ENCODE peak calls at places on chromosomes 7 and 10, in five cellular contexts. One of them, this sample, is unnamed.

GRCh38 chr7:44147026-44147881 is 6.1 kb upstream of the MYL7 start:
- DNase-seq in NCI-H774: no peak
- DNase-seq in NCI-H2029: no peak
- DNase-seq in left cardiac atrium: no peak
- DNase-seq in SK-N-DZ: peak
- DNase-seq in this sample: peak

GRCh38 chr7:47026733-47027450 is 555.0 kb downstream of the TNS3 start:
- DNase-seq in NCI-H774: peak
- DNase-seq in NCI-H2029: peak
- DNase-seq in left cardiac atrium: no peak
- DNase-seq in SK-N-DZ: no peak
- DNase-seq in this sample: no peak

GRCh38 chr10:4100324-4100826 is 315.4 kb upstream of the KLF6 start:
- DNase-seq in NCI-H774: no peak
- DNase-seq in NCI-H2029: no peak
- DNase-seq in left cardiac atrium: no peak
- DNase-seq in SK-N-DZ: no peak
- DNase-seq in this sample: no peak

GRCh38 chr7:18004372-18004771 is 23.3 kb downstream of the PRPS1L1 start:
- DNase-seq in NCI-H774: no peak
- DNase-seq in NCI-H2029: no peak
- DNase-seq in left cardiac atrium: no peak
- DNase-seq in SK-N-DZ: no peak
- DNase-seq in this sample: no peak

GRCh38 chr7:25565949-25566348 is 337.7 kb upstream of the NPVF start:
- DNase-seq in NCI-H774: peak
- DNase-seq in NCI-H2029: peak
- DNase-seq in left cardiac atrium: peak
- DNase-seq in SK-N-DZ: peak
- DNase-seq in this sample: peak

GRCh38 chr7:22452142-22452763 is 47.7 kb downstream of the STEAP1B start:
- DNase-seq in NCI-H774: no peak
- DNase-seq in NCI-H2029: no peak
- DNase-seq in left cardiac atrium: peak
- DNase-seq in SK-N-DZ: peak
- DNase-seq in this sample: peak

GRCh38 chr10:71542476-71542875 is 145.8 kb downstream of the CDH23 start:
- DNase-seq in NCI-H774: no peak
- DNase-seq in NCI-H2029: no peak
- DNase-seq in left cardiac atrium: no peak
- DNase-seq in SK-N-DZ: no peak
- DNase-seq in this sample: no peak

GRCh38 chr10:91756286-91756685 is 41.9 kb upstream of the TNKS2 start:
- DNase-seq in NCI-H774: no peak
- DNase-seq in NCI-H2029: no peak
- DNase-seq in left cardiac atrium: no peak
- DNase-seq in SK-N-DZ: no peak
- DNase-seq in this sample: no peak

GRCh38 chr10:106213493-106213892 is 951.0 kb downstream of the SORCS1 start:
- DNase-seq in NCI-H774: no peak
- DNase-seq in NCI-H2029: no peak
- DNase-seq in left cardiac atrium: no peak
- DNase-seq in SK-N-DZ: no peak
- DNase-seq in this sample: no peak

GRCh38 chr7:12638851-12639467 is 48.5 kb upstream of the ARL4A start:
- DNase-seq in NCI-H774: peak
- DNase-seq in NCI-H2029: no peak
- DNase-seq in left cardiac atrium: no peak
- DNase-seq in SK-N-DZ: peak
- DNase-seq in this sample: no peak

GRCh38 chr7:96244992-96245292 is 77.0 kb downstream of the SLC25A13 start:
- DNase-seq in NCI-H774: no peak
- DNase-seq in NCI-H2029: no peak
- DNase-seq in left cardiac atrium: no peak
- DNase-seq in SK-N-DZ: no peak
- DNase-seq in this sample: no peak

GRCh38 chr10:62270020-62270419 is 1.4 kb upstream of the RTKN2 start:
- DNase-seq in NCI-H774: no peak
- DNase-seq in NCI-H2029: no peak
- DNase-seq in left cardiac atrium: no peak
- DNase-seq in SK-N-DZ: no peak
- DNase-seq in this sample: no peak

GRCh38 chr10:102775201-102775972 is 31.6 kb downstream of the WBP1L start:
- DNase-seq in NCI-H774: no peak
- DNase-seq in NCI-H2029: no peak
- DNase-seq in left cardiac atrium: peak
- DNase-seq in SK-N-DZ: no peak
- DNase-seq in this sample: peak

GRCh38 chr10:78416031-78416800 is 382.6 kb downstream of the RPS24 start:
- DNase-seq in NCI-H774: no peak
- DNase-seq in NCI-H2029: no peak
- DNase-seq in left cardiac atrium: no peak
- DNase-seq in SK-N-DZ: no peak
- DNase-seq in this sample: no peak

GRCh38 chr10:20971901-20972300 is 74.8 kb upstream of the NEBL start:
- DNase-seq in NCI-H774: no peak
- DNase-seq in NCI-H2029: no peak
- DNase-seq in left cardiac atrium: no peak
- DNase-seq in SK-N-DZ: no peak
- DNase-seq in this sample: no peak

GRCh38 chr7:80127412-80128150 is 7.0 kb upstream of the GNAI1 start:
- DNase-seq in NCI-H774: peak
- DNase-seq in NCI-H2029: peak
- DNase-seq in left cardiac atrium: no peak
- DNase-seq in SK-N-DZ: no peak
- DNase-seq in this sample: no peak

GRCh38 chr7:259751-260405 is 30.1 kb upstream of the FOXL3 start:
- DNase-seq in NCI-H774: no peak
- DNase-seq in NCI-H2029: no peak
- DNase-seq in left cardiac atrium: peak
- DNase-seq in SK-N-DZ: no peak
- DNase-seq in this sample: no peak

GRCh38 chr7:158265743-158266080 is 321.9 kb downstream of the PTPRN2 start:
- DNase-seq in NCI-H774: no peak
- DNase-seq in NCI-H2029: no peak
- DNase-seq in left cardiac atrium: no peak
- DNase-seq in SK-N-DZ: no peak
- DNase-seq in this sample: no peak

GRCh38 chr7:18558503-18558902 is 63.0 kb downstream of the HDAC9 start:
- DNase-seq in NCI-H774: peak
- DNase-seq in NCI-H2029: no peak
- DNase-seq in left cardiac atrium: no peak
- DNase-seq in SK-N-DZ: no peak
- DNase-seq in this sample: no peak

GRCh38 chr10:2920638-2921037 is 146.7 kb upstream of the PFKP start:
- DNase-seq in NCI-H774: no peak
- DNase-seq in NCI-H2029: peak
- DNase-seq in left cardiac atrium: no peak
- DNase-seq in SK-N-DZ: no peak
- DNase-seq in this sample: no peak

GRCh38 chr10:36574212-36574611 is 551.2 kb upstream of the ANKRD30A start:
- DNase-seq in NCI-H774: no peak
- DNase-seq in NCI-H2029: no peak
- DNase-seq in left cardiac atrium: no peak
- DNase-seq in SK-N-DZ: no peak
- DNase-seq in this sample: no peak

GRCh38 chr10:32445036-32445435 is 904 bp upstream of the CCDC7 start:
- DNase-seq in NCI-H774: no peak
- DNase-seq in NCI-H2029: no peak
- DNase-seq in left cardiac atrium: no peak
- DNase-seq in SK-N-DZ: no peak
- DNase-seq in this sample: no peak

GRCh38 chr7:3117488-3118228 is 74.0 kb upstream of the CARD11 start:
- DNase-seq in NCI-H774: no peak
- DNase-seq in NCI-H2029: no peak
- DNase-seq in left cardiac atrium: no peak
- DNase-seq in SK-N-DZ: no peak
- DNase-seq in this sample: peak

GRCh38 chr7:114297121-114297520 is 117.5 kb upstream of the FOXP2 start:
- DNase-seq in NCI-H774: no peak
- DNase-seq in NCI-H2029: no peak
- DNase-seq in left cardiac atrium: no peak
- DNase-seq in SK-N-DZ: no peak
- DNase-seq in this sample: no peak

GRCh38 chr10:109411897-109412296 is 511.4 kb downstream of the XPNPEP1 start:
- DNase-seq in NCI-H774: no peak
- DNase-seq in NCI-H2029: no peak
- DNase-seq in left cardiac atrium: no peak
- DNase-seq in SK-N-DZ: no peak
- DNase-seq in this sample: no peak

GRCh38 chr7:50679218-50680007 is 103.3 kb downstream of the GRB10 start:
- DNase-seq in NCI-H774: peak
- DNase-seq in NCI-H2029: peak
- DNase-seq in left cardiac atrium: no peak
- DNase-seq in SK-N-DZ: peak
- DNase-seq in this sample: no peak

GRCh38 chr7:99219985-99220384 is 12.1 kb upstream of the KPNA7 start:
- DNase-seq in NCI-H774: no peak
- DNase-seq in NCI-H2029: no peak
- DNase-seq in left cardiac atrium: no peak
- DNase-seq in SK-N-DZ: peak
- DNase-seq in this sample: no peak

GRCh38 chr7:104040666-104041065 is 51.2 kb upstream of the RELN start:
- DNase-seq in NCI-H774: no peak
- DNase-seq in NCI-H2029: peak
- DNase-seq in left cardiac atrium: no peak
- DNase-seq in SK-N-DZ: peak
- DNase-seq in this sample: no peak

GRCh38 chr7:26670841-26671240 is 193.5 kb downstream of the SKAP2 start:
- DNase-seq in NCI-H774: no peak
- DNase-seq in NCI-H2029: no peak
- DNase-seq in left cardiac atrium: no peak
- DNase-seq in SK-N-DZ: no peak
- DNase-seq in this sample: no peak

GRCh38 chr7:25710954-25711353 is 441.0 kb upstream of the NFE2L3 start:
- DNase-seq in NCI-H774: no peak
- DNase-seq in NCI-H2029: no peak
- DNase-seq in left cardiac atrium: no peak
- DNase-seq in SK-N-DZ: no peak
- DNase-seq in this sample: no peak

GRCh38 chr10:2111936-2112335 is 374.6 kb upstream of the ADARB2 start:
- DNase-seq in NCI-H774: no peak
- DNase-seq in NCI-H2029: no peak
- DNase-seq in left cardiac atrium: no peak
- DNase-seq in SK-N-DZ: no peak
- DNase-seq in this sample: no peak

GRCh38 chr10:4283841-4284610 is 499.0 kb upstream of the KLF6 start:
- DNase-seq in NCI-H774: no peak
- DNase-seq in NCI-H2029: no peak
- DNase-seq in left cardiac atrium: peak
- DNase-seq in SK-N-DZ: no peak
- DNase-seq in this sample: no peak

GRCh38 chr7:3260425-3260762 is 40.7 kb upstream of the SDK1 start:
- DNase-seq in NCI-H774: no peak
- DNase-seq in NCI-H2029: no peak
- DNase-seq in left cardiac atrium: no peak
- DNase-seq in SK-N-DZ: no peak
- DNase-seq in this sample: no peak

GRCh38 chr10:3624367-3624766 is 160.6 kb downstream of the KLF6 start:
- DNase-seq in NCI-H774: no peak
- DNase-seq in NCI-H2029: no peak
- DNase-seq in left cardiac atrium: no peak
- DNase-seq in SK-N-DZ: no peak
- DNase-seq in this sample: no peak

GRCh38 chr7:123692471-123692877 is 36.8 kb downstream of the LMOD2 start:
- DNase-seq in NCI-H774: no peak
- DNase-seq in NCI-H2029: no peak
- DNase-seq in left cardiac atrium: no peak
- DNase-seq in SK-N-DZ: no peak
- DNase-seq in this sample: no peak

GRCh38 chr10:28883741-28884443 is 206.6 kb downstream of the BAMBI start:
- DNase-seq in NCI-H774: no peak
- DNase-seq in NCI-H2029: no peak
- DNase-seq in left cardiac atrium: no peak
- DNase-seq in SK-N-DZ: no peak
- DNase-seq in this sample: no peak

GRCh38 chr10:112827951-112828350 is 122.1 kb upstream of the TCF7L2 start:
- DNase-seq in NCI-H774: no peak
- DNase-seq in NCI-H2029: no peak
- DNase-seq in left cardiac atrium: no peak
- DNase-seq in SK-N-DZ: no peak
- DNase-seq in this sample: no peak

This sample was measured in right lobe of liver.